ENCODE peak calls at places on chromosomes 2 and 18, in ten cellular contexts. S is cardiac fibroblast, U is endothelial cell, D is lower leg skin, R is kidney epithelial cell, O is foreskin fibroblast, Y is lower lobe of right lung, L is progenitor cell of endocrine pancreas, A is GM13977, Q is choroid plexus epithelial cell. V is an unnamed sample.

GRCh38 chr2:99957724-99958123 is 184.7 kb downstream of the AFF3 start:
- DNase-seq in S (no peak), U (no peak), D (no peak), R (no peak), O (no peak), Y (no peak), L (no peak), A (no peak), Q (no peak), V (no peak)

GRCh38 chr2:27795868-27796277 is 24.4 kb downstream of the MRPL33 start:
- DNase-seq in S (peak; percentile 52), U (no peak), D (no peak), R (no peak), O (no peak), Y (no peak), L (no peak), A (no peak), Q (no peak), V (no peak)

GRCh38 chr2:225937625-225938024 is 538.1 kb downstream of the NYAP2 start:
- DNase-seq in S (peak; percentile 45), U (no peak), D (no peak), R (no peak), O (peak; percentile 10), Y (no peak), L (no peak), A (no peak), Q (peak; percentile 47), V (no peak)

GRCh38 chr2:207122914-207123744 is 42.6 kb downstream of the KLF7 start:
- DNase-seq in S (no peak), U (no peak), D (no peak), R (no peak), O (peak; percentile 46), Y (no peak), L (no peak), A (no peak), Q (no peak), V (no peak)

GRCh38 chr18:28003451-28003850 is 173.5 kb downstream of the CDH2 start:
- DNase-seq in S (peak; percentile 87), U (no peak), D (no peak), R (no peak), O (no peak), Y (no peak), L (no peak), A (no peak), Q (peak; percentile 80), V (no peak)

GRCh38 chr18:45416168-45416567 is 199.1 kb upstream of the SLC14A2 start:
- DNase-seq in S (no peak), U (no peak), D (no peak), R (peak; percentile 37), O (no peak), Y (no peak), L (no peak), A (no peak), Q (peak; percentile 8), V (no peak)

GRCh38 chr2:152571035-152571766 is 146.1 kb downstream of the PRPF40A start:
- DNase-seq in S (peak; percentile 50), U (no peak), D (no peak), R (no peak), O (no peak), Y (no peak), L (no peak), A (no peak), Q (peak; percentile 41), V (no peak)

GRCh38 chr18:58989184-58989759 is 124.6 kb downstream of the ZNF532 start:
- DNase-seq in S (no peak), U (no peak), D (no peak), R (no peak), O (no peak), Y (no peak), L (no peak), A (no peak), Q (no peak), V (no peak)

GRCh38 chr18:67109535-67109934 is 407.0 kb downstream of the DSEL start:
- DNase-seq in S (no peak), U (no peak), D (no peak), R (no peak), O (no peak), Y (no peak), L (no peak), A (no peak), Q (no peak), V (no peak)

GRCh38 chr2:240455719-240456606 is 20.5 kb downstream of the GPC1 start:
- DNase-seq in S (no peak), U (no peak), D (no peak), R (no peak), O (no peak), Y (no peak), L (no peak), A (no peak), Q (peak; percentile 29), V (peak; percentile 65)

GRCh38 chr2:75570948-75571729 is 10.4 kb upstream of the EVA1A start:
- DNase-seq in S (no peak), U (no peak), D (no peak), R (peak; percentile 90), O (no peak), Y (no peak), L (no peak), A (no peak), Q (peak; percentile 70), V (no peak)

GRCh38 chr2:215435261-215435808 is 533 bp downstream of the FN1 start:
- DNase-seq in S (no peak), U (peak; percentile 50), D (no peak), R (no peak), O (no peak), Y (peak; percentile 53), L (no peak), A (peak; percentile 56), Q (no peak), V (peak; percentile 65)

GRCh38 chr18:26745288-26745975 is 120.1 kb downstream of the AQP4 start:
- DNase-seq in S (no peak), U (no peak), D (no peak), R (no peak), O (no peak), Y (no peak), L (no peak), A (no peak), Q (no peak), V (no peak)

GRCh38 chr2:38105911-38106310 is 30.0 kb upstream of the CYP1B1 start:
- DNase-seq in S (no peak), U (no peak), D (no peak), R (no peak), O (no peak), Y (no peak), L (no peak), A (no peak), Q (no peak), V (no peak)

GRCh38 chr2:73827018-73827417 is 1.7 kb upstream of the STAMBP start:
- DNase-seq in S (peak; percentile 69), U (no peak), D (no peak), R (no peak), O (no peak), Y (no peak), L (no peak), A (no peak), Q (peak; percentile 78), V (no peak)

GRCh38 chr2:172228177-172228785 is 125.6 kb upstream of the DLX2 start:
- DNase-seq in S (no peak), U (no peak), D (peak; percentile 79), R (no peak), O (no peak), Y (no peak), L (no peak), A (no peak), Q (no peak), V (no peak)

GRCh38 chr2:9753276-9753600 is 90.0 kb upstream of the TAF1B start:
- DNase-seq in S (peak; percentile 95), U (no peak), D (no peak), R (peak; percentile 82), O (peak; percentile 95), Y (no peak), L (no peak), A (peak; percentile 73), Q (peak; percentile 85), V (no peak)

GRCh38 chr18:11146947-11147345 is 2.4 kb downstream of the PIEZO2 start:
- DNase-seq in S (no peak), U (no peak), D (no peak), R (no peak), O (no peak), Y (no peak), L (no peak), A (no peak), Q (no peak), V (no peak)

DNA sequence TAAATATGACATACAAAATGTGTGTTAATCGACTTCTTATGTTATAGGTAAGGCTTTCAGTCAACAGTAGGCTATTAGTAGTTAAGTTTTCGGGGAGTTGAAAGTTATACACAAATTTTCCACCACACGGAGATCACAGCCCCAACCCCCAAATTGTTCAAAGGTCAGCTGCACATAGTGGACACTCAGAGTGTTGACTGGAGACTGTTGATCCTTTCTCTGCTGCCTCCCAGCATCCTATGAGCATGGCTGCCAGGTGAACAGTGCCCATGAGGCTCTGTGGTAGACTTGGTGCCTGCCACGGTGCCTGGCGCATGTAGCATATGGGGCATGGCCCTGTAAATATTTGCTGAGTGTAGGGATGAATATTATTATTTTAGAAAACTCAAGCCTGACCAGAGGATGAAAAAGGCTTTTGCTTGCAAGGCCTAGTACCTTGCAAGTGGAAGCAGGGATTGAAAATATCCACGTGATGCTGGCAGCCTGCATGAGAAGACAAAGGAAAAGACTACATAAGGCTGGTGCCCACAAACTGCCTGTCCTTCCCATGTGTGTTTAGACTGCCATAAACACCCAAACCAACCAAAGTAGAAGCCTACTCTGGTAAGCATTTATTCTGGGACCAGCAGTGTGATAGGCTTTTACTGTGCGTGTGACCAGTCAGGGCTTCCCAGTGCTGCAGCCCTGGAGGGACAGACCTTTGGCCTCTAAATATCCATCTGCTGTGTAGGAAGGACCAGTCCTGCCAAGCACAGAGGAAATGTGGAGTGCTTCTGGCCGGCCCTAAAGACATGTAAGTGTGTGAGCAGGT is 226.1 kb downstream of the LDLRAD4 start:
- DNase-seq in S (no peak), U (no peak), D (peak; percentile 28), R (no peak), O (no peak), Y (no peak), L (no peak), A (no peak), Q (no peak), V (no peak)
- TF ChIP-seq CTCF in S (no peak), U (no peak), D (no peak), R (no peak), O (no peak), Y (no peak), L (no peak), A (no peak), Q (no peak), V (no peak)

GRCh38 chr18:77478619-77479018 is 229.0 kb downstream of the GALR1 start:
- DNase-seq in S (peak; percentile 78), U (no peak), D (peak; percentile 87), R (no peak), O (no peak), Y (no peak), L (no peak), A (no peak), Q (peak; percentile 73), V (no peak)
- TF ChIP-seq CTCF in S (peak; percentile 34), U (no peak), D (no peak), R (no peak), O (no peak), Y (peak; percentile 14), L (no peak), A (no peak), Q (peak; percentile 53), V (peak; percentile 66)

GRCh38 chr2:233129351-233129978 is 69.3 kb downstream of the INPP5D start:
- DNase-seq in S (no peak), U (peak; percentile 41), D (no peak), R (no peak), O (no peak), Y (no peak), L (no peak), A (no peak), Q (no peak), V (peak; percentile 51)
- TF ChIP-seq CTCF in S (peak; percentile 20), U (peak; percentile 35), D (no peak), R (peak; percentile 20), O (no peak), Y (no peak), L (peak; percentile 51), A (no peak), Q (peak; percentile 28), V (no peak)

GRCh38 chr18:69469444-69469919 is 68.8 kb downstream of the DOK6 start:
- DNase-seq in S (peak; percentile 26), U (peak; percentile 22), D (no peak), R (no peak), O (no peak), Y (no peak), L (no peak), A (peak; percentile 20), Q (peak; percentile 5), V (peak; percentile 43)
- TF ChIP-seq CTCF in S (no peak), U (peak; percentile 39), D (no peak), R (peak; percentile 29), O (no peak), Y (no peak), L (peak; percentile 23), A (peak; percentile 32), Q (peak; percentile 25), V (peak; percentile 63)

V was measured in glutamatergic neuron.